ENCODE peak calls at places on chromosomes 6 and 20, in six cellular contexts. K is A549, Y is endothelial cell of umbilical vein, C is HepG2, S is K562, Q is GM12878. O is an unnamed sample.

GRCh38 chr20:11880694-11881093 is 37.0 kb upstream of the BTBD3 start:
- DNase-seq in K (peak; percentile 11), Y (no peak), C (peak; percentile 24), S (no peak), Q (no peak), O (no peak)

GRCh38 chr6:137494967-137495595 is 887 bp upstream of the OLIG3 start:
- DNase-seq in K (no peak), Y (no peak), C (no peak), S (no peak), Q (no peak), O (no peak)

GRCh38 chr6:31473780-31474725 is 23.9 kb upstream of the MICB start:
- DNase-seq in K (no peak), Y (peak; percentile 31), C (no peak), S (no peak), Q (no peak), O (peak; percentile 46)

GRCh38 chr20:45304464-45304999 is 2.1 kb upstream of the RBPJL start:
- DNase-seq in K (no peak), Y (no peak), C (no peak), S (no peak), Q (no peak), O (no peak)

GRCh38 chr20:48463916-48464315 is 363.9 kb downstream of the PREX1 start:
- DNase-seq in K (no peak), Y (no peak), C (no peak), S (no peak), Q (no peak), O (no peak)

GRCh38 chr6:90209527-90209926 is 87.1 kb downstream of the BACH2 start:
- DNase-seq in K (no peak), Y (no peak), C (no peak), S (no peak), Q (no peak), O (no peak)

GRCh38 chr6:81475646-81476045 is 276.8 kb downstream of the TENT5A start:
- DNase-seq in K (no peak), Y (no peak), C (no peak), S (no peak), Q (no peak), O (no peak)

GRCh38 chr6:134253681-134254080 is 64.2 kb downstream of the SGK1 start:
- DNase-seq in K (no peak), Y (no peak), C (peak; percentile 41), S (peak; percentile 22), Q (no peak), O (no peak)

GRCh38 chr6:52576392-52577021 is 353 bp downstream of the TRAM2 start:
- DNase-seq in K (peak; percentile 84), Y (peak; percentile 87), C (peak; percentile 84), S (peak; percentile 80), Q (peak; percentile 37), O (peak; percentile 86)

GRCh38 chr6:52576054-52576391 is 837 bp downstream of the TRAM2 start:
- DNase-seq in K (no peak), Y (no peak), C (no peak), S (no peak), Q (no peak), O (no peak)

GRCh38 chr6:52573295-52573694 is 3.6 kb downstream of the TRAM2 start:
- DNase-seq in K (no peak), Y (peak; percentile 37), C (no peak), S (no peak), Q (no peak), O (no peak)

GRCh38 chr6:52575490-52575868 is 1.4 kb downstream of the TRAM2 start:
- DNase-seq in K (no peak), Y (peak; percentile 48), C (no peak), S (no peak), Q (no peak), O (no peak)

DNA sequence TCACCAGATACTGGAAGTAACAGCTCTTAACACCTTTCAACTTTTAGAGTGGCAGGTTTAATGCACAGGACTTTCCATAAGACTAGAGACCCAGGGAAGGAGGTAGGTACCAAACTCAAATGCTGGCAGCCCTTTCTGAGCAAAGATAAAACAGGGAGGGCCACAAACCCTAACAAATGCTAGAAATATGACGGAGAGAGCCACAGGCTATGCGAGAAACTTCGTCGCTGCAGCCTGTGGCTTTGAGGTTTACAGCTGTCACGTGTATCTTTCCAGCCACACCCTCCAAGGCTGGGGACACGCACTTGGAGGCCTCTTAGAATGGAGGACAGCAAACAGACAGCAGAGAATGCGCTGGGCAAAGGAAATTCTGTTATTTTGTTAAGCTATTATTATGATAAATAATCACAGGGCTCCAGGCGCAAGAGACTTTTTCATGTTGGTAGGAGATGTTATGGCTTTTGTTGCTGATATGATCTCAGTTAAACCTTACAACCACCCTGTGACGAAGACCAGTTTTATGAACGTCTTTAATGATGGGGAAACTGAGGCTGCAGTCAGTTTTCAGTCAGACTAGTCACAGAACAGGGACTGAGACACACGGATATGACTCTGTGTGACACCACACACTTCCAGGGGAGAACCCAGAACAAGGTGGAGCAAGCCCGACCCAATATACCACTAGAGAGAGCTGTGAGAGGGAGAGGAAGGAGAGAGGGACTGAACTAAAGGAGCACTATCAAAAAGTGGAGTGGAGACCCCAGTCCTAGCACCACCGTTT is 2.0 kb downstream of the TRAM2 start:
- DNase-seq in K (no peak), Y (peak; percentile 34), C (no peak), S (peak; percentile 69), Q (peak; percentile 36), O (peak; percentile 78)
- TF ChIP-seq MAX in K (no peak), Y (peak; percentile 49), C (peak; percentile 15), S (peak; percentile 69), Q (peak; percentile 65), O (peak; percentile 90)

GRCh38 chr6:5260111-5260620 is 584 bp downstream of the LYRM4 start:
- DNase-seq in K (peak; percentile 73), Y (peak; percentile 57), C (peak; percentile 81), S (peak; percentile 88), Q (no peak), O (peak; percentile 84)
- TF ChIP-seq POLR2A in K (no peak), Y (no peak), C (peak; percentile 82), S (no peak), Q (peak; percentile 61), O (no peak)

GRCh38 chr20:15449061-15449460 is 1111.6 kb upstream of the FLRT3 start:
- DNase-seq in K (no peak), Y (no peak), C (no peak), S (no peak), Q (no peak), O (no peak)

GRCh38 chr20:15447549-15447948 is 1110.1 kb upstream of the FLRT3 start:
- DNase-seq in K (no peak), Y (no peak), C (no peak), S (no peak), Q (no peak), O (no peak)

DNA sequence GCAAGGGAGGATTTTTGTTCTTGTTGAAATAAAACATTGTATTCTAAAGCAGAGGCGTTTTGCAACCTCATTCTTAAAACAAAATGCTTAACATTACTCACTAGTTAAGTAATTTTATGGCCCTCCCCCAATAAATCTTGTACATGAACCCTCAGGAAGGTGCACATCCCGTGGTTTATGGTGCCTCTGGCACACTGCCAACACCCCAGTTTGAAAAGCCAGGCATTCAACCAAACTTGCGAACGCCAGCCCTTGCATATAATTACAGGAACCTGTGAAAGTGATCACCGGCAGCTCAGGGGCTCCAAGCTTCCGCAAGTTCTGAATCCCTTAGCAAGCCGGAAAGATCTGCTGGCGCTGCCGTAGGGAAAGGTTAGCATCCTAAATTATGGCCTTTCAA is 1109.0 kb upstream of the FLRT3 start:
- DNase-seq in K (no peak), Y (peak; percentile 17), C (no peak), S (no peak), Q (no peak), O (no peak)
- TF ChIP-seq MYC in K (no peak), Y (no peak), C (no peak), S (no peak), Q (no peak), O (no peak)

GRCh38 chr6:125670586-125670985 is 78.8 kb upstream of the HEY2 start:
- DNase-seq in K (peak; percentile 2), Y (no peak), C (no peak), S (no peak), Q (no peak), O (no peak)
- TF ChIP-seq MAX in K (no peak), Y (no peak), C (no peak), S (no peak), Q (no peak), O (no peak)

GRCh38 chr6:39882567-39882953 is 51.7 kb downstream of the MOCS1 start:
- DNase-seq in K (no peak), Y (peak; percentile 93), C (peak; percentile 58), S (no peak), Q (no peak), O (no peak)
- TF ChIP-seq POLR2A in K (no peak), Y (no peak), C (no peak), S (no peak), Q (no peak), O (no peak)

GRCh38 chr6:33696538-33697518 is 14.7 kb downstream of the UQCC2 start:
- DNase-seq in K (no peak), Y (peak; percentile 99), C (no peak), S (no peak), Q (no peak), O (peak; percentile 26)
- TF ChIP-seq MYC in K (no peak), Y (peak; percentile 1), C (no peak), S (no peak), Q (no peak), O (no peak)